ENCODE peak calls at places on chromosomes 7 and 10, in eight cellular contexts. F, W, H, C, E, O, Z and V are unnamed samples.

GRCh38 chr7:123198668-123199652 is 809 bp downstream of the SLC13A1 start:
- DNase-seq in O (no peak), E (no peak), Z (no peak), C (no peak), H (no peak), W (peak), F (no peak), V (no peak)

GRCh38 chr10:11236234-11236633 is 218.6 kb downstream of the CELF2 start:
- DNase-seq in C (no peak), W (no peak), Z (no peak), F (no peak), O (no peak), E (no peak), H (no peak), V (no peak)

GRCh38 chr10:14603539-14604102 is 171.1 kb downstream of the FAM107B start:
- DNase-seq in W (no peak), O (no peak), H (peak), E (no peak), Z (no peak), F (peak), C (peak), V (no peak)

GRCh38 chr7:37480642-37481041 is 32.0 kb upstream of the ELMO1 start:
- DNase-seq in O (no peak), C (no peak), Z (no peak), W (no peak), H (no peak), F (no peak), E (no peak), V (no peak)

GRCh38 chr7:94040254-94040653 is 36.1 kb upstream of the BET1 start:
- DNase-seq in O (no peak), E (no peak), C (no peak), H (peak), W (no peak), F (peak), Z (no peak), V (no peak)

GRCh38 chr10:119770928-119771327 is 45.1 kb downstream of the INPP5F start:
- DNase-seq in F (no peak), H (peak), W (no peak), Z (no peak), E (no peak), C (no peak), O (no peak), V (no peak)

GRCh38 chr7:129872054-129872453 is 80.7 kb downstream of the UBE2H start:
- DNase-seq in F (no peak), O (no peak), Z (no peak), E (no peak), C (no peak), W (no peak), H (no peak), V (no peak)

GRCh38 chr7:100157069-100157333 is 1.5 kb downstream of the TRAPPC14 start:
- DNase-seq in Z (no peak), F (no peak), W (no peak), C (no peak), O (no peak), E (no peak), H (no peak), V (no peak)

GRCh38 chr10:32049113-32049512 is 7.1 kb downstream of the KIF5B start:
- DNase-seq in W (no peak), F (no peak), H (no peak), O (no peak), Z (no peak), C (no peak), E (no peak), V (no peak)

GRCh38 chr10:11882646-11883375 is 59.7 kb downstream of the PROSER2 start:
- DNase-seq in C (peak), F (no peak), O (no peak), W (no peak), E (no peak), Z (no peak), H (no peak), V (no peak)

GRCh38 chr10:103852189-103852711 is 3.1 kb downstream of the SH3PXD2A start:
- DNase-seq in F (no peak), W (no peak), H (no peak), Z (no peak), C (no peak), E (no peak), O (no peak), V (no peak)

GRCh38 chr10:88227342-88228018 is 355.6 kb downstream of the RNLS start:
- DNase-seq in C (no peak), F (no peak), W (no peak), O (no peak), E (no peak), Z (no peak), H (no peak), V (no peak)